ENCODE peak calls at places on chromosomes 3 and 15, in four cellular contexts. V is AG10803, W is G401, G is lung microvascular endothelial cell. M is an unnamed sample.

GRCh38 chr3:101695779-101696372 is 9.4 kb upstream of the RPL24 start:
- DNase-seq in W (peak), G (peak), V (peak), M (no peak)

GRCh38 chr15:66830358-66830757 is 128.3 kb downstream of the SMAD6 start:
- DNase-seq in W (no peak), V (peak), G (peak), M (no peak)

GRCh38 chr3:184314700-184315505 is 497 bp downstream of the EIF4G1 start:
- DNase-seq in W (peak), G (peak), V (peak), M (peak)

GRCh38 chr3:128497305-128498126 is 4.5 kb upstream of the GATA2 start:
- DNase-seq in V (no peak), W (peak), G (peak), M (peak)

GRCh38 chr3:69809076-69809835 is 70.0 kb downstream of the MITF start:
- DNase-seq in V (no peak), G (no peak), W (no peak), M (no peak)

GRCh38 chr3:54850484-54851003 is 77.3 kb downstream of the LRTM1 start:
- DNase-seq in G (no peak), W (no peak), V (peak), M (no peak)

GRCh38 chr3:17742837-17743659 is 617 bp upstream of the TBC1D5 start:
- DNase-seq in G (no peak), W (no peak), V (no peak), M (no peak)

GRCh38 chr3:33146791-33147445 is 33.1 kb downstream of the CRTAP start:
- DNase-seq in V (peak), G (peak), W (peak), M (no peak)

GRCh38 chr15:99421172-99421656 is 144.6 kb upstream of the MEF2A start:
- DNase-seq in G (no peak), V (no peak), W (no peak), M (no peak)

GRCh38 chr3:13500133-13500885 is 20.2 kb downstream of the HDAC11 start:
- DNase-seq in G (peak), W (no peak), V (no peak), M (peak)

GRCh38 chr3:128487813-128488635 is 5.0 kb downstream of the GATA2 start:
- DNase-seq in V (peak), W (peak), G (peak), M (peak)

GRCh38 chr3:184712248-184712559 is 340 bp upstream of the MAGEF1 start:
- DNase-seq in V (no peak), W (no peak), G (no peak), M (no peak)

GRCh38 chr3:64304996-64305395 is 79.7 kb upstream of the PRICKLE2 start:
- DNase-seq in V (no peak), W (no peak), G (no peak), M (no peak)

GRCh38 chr3:71069797-71070196 is 513.7 kb downstream of the FOXP1 start:
- DNase-seq in W (no peak), G (peak), V (peak), M (peak)

GRCh38 chr15:79560384-79560783 is 128.2 kb downstream of the MINAR1 start:
- DNase-seq in G (no peak), W (no peak), V (no peak), M (no peak)

GRCh38 chr3:16546186-16547004 is 32.9 kb upstream of the RFTN1 start:
- DNase-seq in G (no peak), W (no peak), V (no peak), M (no peak)

GRCh38 chr3:42803800-42804112 is 534 bp downstream of the HIGD1A start:
- DNase-seq in W (no peak), G (peak), V (no peak), M (peak)

GRCh38 chr15:70431854-70432253 is 331.5 kb downstream of the UACA start:
- DNase-seq in G (no peak), W (no peak), V (no peak), M (no peak)

GRCh38 chr15:34018021-34018645 is 20.9 kb downstream of the AVEN start:
- DNase-seq in V (no peak), W (no peak), G (no peak), M (peak)

GRCh38 chr3:138441742-138442141 is 7.3 kb downstream of the ESYT3 start:
- DNase-seq in G (no peak), V (peak), W (no peak), M (no peak)

GRCh38 chr15:72559781-72560180 is 85.7 kb downstream of the ARIH1 start:
- DNase-seq in W (no peak), G (no peak), V (no peak), M (no peak)

GRCh38 chr3:14920536-14920935 is 26.8 kb upstream of the NR2C2 start:
- DNase-seq in W (no peak), V (no peak), G (no peak), M (no peak)

GRCh38 chr3:38154625-38155255 is 10.6 kb upstream of the OXSR1 start:
- DNase-seq in W (no peak), G (no peak), V (no peak), M (no peak)

GRCh38 chr3:45055411-45056143 is 29.5 kb downstream of the CLEC3B start:
- DNase-seq in V (peak), W (no peak), G (peak), M (no peak)

GRCh38 chr15:94858011-94858410 is 626.6 kb downstream of the MCTP2 start:
- DNase-seq in W (no peak), G (no peak), V (peak), M (no peak)